ENCODE peak calls at places on chromosomes 16 and 17, in four cellular contexts. One of them, this sample, is unnamed.
A peak's percentile ranks its signal among the peaks of the same experiment; 100 is the strongest.

GRCh38 chr17:28746611-28747045 is 2.8 kb downstream of the TRAF4 start:
- DNase-seq in K562: peak; percentile 33
- DNase-seq in HepG2: no peak
- DNase-seq in A549: peak; percentile 76
- DNase-seq in this sample: no peak

GRCh38 chr17:46818319-46818928 is at the start of gene WNT3:
- DNase-seq in HepG2: no peak
- DNase-seq in K562: peak; percentile 86
- DNase-seq in A549: no peak
- DNase-seq in this sample: no peak

GRCh38 chr16:89122322-89122831 is 28.7 kb downstream of the ACSF3 start:
- DNase-seq in K562: no peak
- DNase-seq in A549: no peak
- DNase-seq in HepG2: no peak
- DNase-seq in this sample: no peak

GRCh38 chr16:57510016-57510871 is 24.0 kb upstream of the DOK4 start:
- DNase-seq in A549: no peak
- DNase-seq in K562: no peak
- DNase-seq in HepG2: no peak
- DNase-seq in this sample: no peak

GRCh38 chr17:59848778-59849177 is 44.0 kb downstream of the TUBD1 start:
- DNase-seq in HepG2: peak; percentile 75
- DNase-seq in K562: no peak
- DNase-seq in A549: no peak
- DNase-seq in this sample: no peak

GRCh38 chr16:19810817-19811731 is 73.6 kb downstream of the GPRC5B start:
- DNase-seq in A549: peak; percentile 88
- DNase-seq in K562: no peak
- DNase-seq in HepG2: peak; percentile 68
- DNase-seq in this sample: no peak

GRCh38 chr17:859461-860195 is 77.5 kb downstream of the MRM3 start:
- DNase-seq in K562: no peak
- DNase-seq in A549: no peak
- DNase-seq in HepG2: no peak
- DNase-seq in this sample: no peak

GRCh38 chr16:49085689-49086088 is 195.9 kb downstream of the CBLN1 start:
- DNase-seq in HepG2: no peak
- DNase-seq in K562: no peak
- DNase-seq in A549: no peak
- DNase-seq in this sample: no peak

GRCh38 chr17:64455993-64456885 is 7.3 kb downstream of the MILR1 start:
- DNase-seq in K562: no peak
- DNase-seq in A549: no peak
- DNase-seq in HepG2: no peak
- DNase-seq in this sample: no peak

GRCh38 chr16:25264599-25264998 is 7.0 kb upstream of the ZKSCAN2 start:
- DNase-seq in K562: peak; percentile 37
- DNase-seq in HepG2: no peak
- DNase-seq in A549: no peak
- DNase-seq in this sample: no peak

GRCh38 chr16:4115209-4115940 is 867 bp downstream of the ADCY9 start:
- DNase-seq in K562: peak; percentile 51
- DNase-seq in HepG2: no peak
- DNase-seq in A549: peak; percentile 60
- DNase-seq in this sample: no peak

GRCh38 chr16:583815-584591 is 5.9 kb upstream of the RAB40C start:
- DNase-seq in A549: peak; percentile 47
- DNase-seq in K562: no peak
- DNase-seq in HepG2: no peak
- DNase-seq in this sample: no peak

GRCh38 chr17:38405654-38406053 is 22.6 kb upstream of the ARHGAP23 start:
- DNase-seq in HepG2: no peak
- DNase-seq in A549: no peak
- DNase-seq in K562: no peak
- DNase-seq in this sample: no peak

GRCh38 chr17:39156491-39156890 is 5.1 kb upstream of the PLXDC1 start:
- DNase-seq in K562: no peak
- DNase-seq in HepG2: no peak
- DNase-seq in A549: no peak
- DNase-seq in this sample: no peak

GRCh38 chr17:41223821-41224220 is 2.6 kb upstream of the KRTAP9-2 start:
- DNase-seq in HepG2: no peak
- DNase-seq in K562: no peak
- DNase-seq in A549: no peak
- DNase-seq in this sample: no peak

GRCh38 chr17:32488177-32488542 is 1.4 kb downstream of the CDK5R1 start:
- DNase-seq in A549: no peak
- DNase-seq in K562: no peak
- DNase-seq in HepG2: no peak
- DNase-seq in this sample: no peak
- TF ChIP-seq CHD4 in A549: no peak
- TF ChIP-seq CHD4 in K562: no peak
- TF ChIP-seq CHD4 in HepG2: no peak
- TF ChIP-seq CHD4 in this sample: no peak

GRCh38 chr17:7490144-7490543 is 6.0 kb downstream of the POLR2A start:
- DNase-seq in K562: no peak
- DNase-seq in HepG2: no peak
- DNase-seq in A549: no peak
- DNase-seq in this sample: no peak
- TF ChIP-seq CHD4 in K562: no peak
- TF ChIP-seq CHD4 in HepG2: no peak
- TF ChIP-seq CHD4 in A549: no peak
- TF ChIP-seq CHD4 in this sample: no peak

DNA sequence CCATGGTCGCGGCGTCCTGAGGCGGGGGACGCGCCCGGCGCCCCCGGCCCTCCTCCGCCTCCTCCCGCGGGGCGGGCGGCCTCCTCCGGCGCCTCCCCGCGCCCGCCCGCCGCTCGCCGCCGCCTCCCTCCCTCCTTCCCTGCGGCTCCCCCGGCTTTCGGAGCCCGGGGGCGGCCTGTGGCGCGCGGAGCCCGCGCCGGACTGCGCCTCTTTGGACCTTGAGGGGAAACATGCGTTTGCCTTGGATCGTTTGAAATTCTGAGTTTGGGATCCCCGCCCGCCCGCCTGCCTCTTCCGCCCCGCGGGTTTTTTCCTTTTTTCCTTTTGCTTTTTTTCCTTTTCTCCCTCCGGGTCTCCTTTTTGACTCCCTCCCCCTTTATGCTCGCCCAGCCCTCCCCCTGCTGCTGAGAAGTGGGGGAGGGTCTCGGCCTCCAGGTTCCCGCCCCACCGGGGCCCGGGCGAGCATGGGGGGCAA is 421 bp downstream of the ZNRF1 start:
- DNase-seq in HepG2: no peak
- DNase-seq in A549: no peak
- DNase-seq in K562: peak; percentile 86
- DNase-seq in this sample: no peak
- TF ChIP-seq CHD4 in HepG2: no peak
- TF ChIP-seq CHD4 in A549: no peak
- TF ChIP-seq CHD4 in K562: no peak
- TF ChIP-seq CHD4 in this sample: no peak

GRCh38 chr17:48997827-48998556 is 807 bp downstream of the IGF2BP1 start:
- DNase-seq in K562: peak; percentile 74
- DNase-seq in A549: no peak
- DNase-seq in HepG2: no peak
- DNase-seq in this sample: no peak

GRCh38 chr17:48998557-48999440 is 1.6 kb downstream of the IGF2BP1 start:
- DNase-seq in A549: peak; percentile 51
- DNase-seq in HepG2: peak; percentile 63
- DNase-seq in K562: peak; percentile 55
- DNase-seq in this sample: no peak

GRCh38 chr17:48996696-48997102 is 486 bp upstream of the IGF2BP1 start:
- DNase-seq in K562: peak; percentile 34
- DNase-seq in A549: no peak
- DNase-seq in HepG2: no peak
- DNase-seq in this sample: no peak

GRCh38 chr17:48995871-48996695 is 1.1 kb upstream of the IGF2BP1 start:
- DNase-seq in HepG2: peak; percentile 93
- DNase-seq in K562: peak; percentile 88
- DNase-seq in A549: peak; percentile 98
- DNase-seq in this sample: no peak

DNA sequence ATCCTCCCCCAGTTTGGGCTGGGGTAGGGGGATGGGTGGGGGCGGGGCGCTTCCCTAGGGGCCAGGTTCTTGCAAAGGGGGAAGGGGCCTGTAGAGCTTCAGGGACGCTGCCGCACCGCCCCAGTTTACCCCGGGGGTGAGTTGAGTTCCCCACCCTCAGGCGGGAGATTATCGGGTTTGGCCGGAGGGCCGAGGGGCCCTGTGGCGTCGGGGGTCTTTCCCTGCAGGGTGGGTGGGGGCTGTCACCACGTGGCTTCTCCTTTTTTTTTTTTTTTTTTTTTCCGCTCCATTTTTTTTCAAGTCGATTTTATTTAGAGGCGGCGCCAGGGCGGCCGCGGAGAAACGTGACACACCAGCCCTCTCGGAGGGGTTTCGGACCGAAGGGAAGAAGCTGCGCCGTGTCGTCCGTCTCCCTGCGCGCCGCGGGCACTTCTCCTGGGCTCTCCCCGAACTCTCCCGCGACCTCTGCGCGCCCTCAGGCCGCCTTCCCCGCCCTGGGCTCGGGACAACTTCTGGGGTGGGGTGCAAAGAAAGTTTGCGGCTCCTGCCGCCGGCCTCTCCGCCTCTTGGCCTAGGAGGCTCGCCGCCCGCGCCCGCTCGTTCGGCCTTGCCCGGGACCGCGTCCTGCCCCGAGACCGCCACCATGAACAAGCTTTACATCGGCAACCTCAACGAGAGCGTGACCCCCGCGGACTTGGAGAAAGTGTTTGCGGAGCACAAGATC is at the start of gene IGF2BP1:
- DNase-seq in HepG2: peak; percentile 81
- DNase-seq in K562: peak; percentile 79
- DNase-seq in A549: peak; percentile 95
- DNase-seq in this sample: no peak
- TF ChIP-seq CHD4 in HepG2: no peak
- TF ChIP-seq CHD4 in K562: no peak
- TF ChIP-seq CHD4 in A549: no peak
- TF ChIP-seq CHD4 in this sample: no peak

GRCh38 chr16:65202461-65202860 is 80.6 kb upstream of the CDH11 start:
- DNase-seq in K562: no peak
- DNase-seq in A549: no peak
- DNase-seq in HepG2: no peak
- DNase-seq in this sample: no peak
- TF ChIP-seq CHD4 in K562: no peak
- TF ChIP-seq CHD4 in A549: no peak
- TF ChIP-seq CHD4 in HepG2: no peak
- TF ChIP-seq CHD4 in this sample: no peak

GRCh38 chr17:36461330-36462110 is 25.0 kb upstream of the ZNHIT3 start:
- DNase-seq in A549: no peak
- DNase-seq in K562: no peak
- DNase-seq in HepG2: no peak
- DNase-seq in this sample: no peak

GRCh38 chr17:36464765-36465088 is 21.8 kb upstream of the ZNHIT3 start:
- DNase-seq in HepG2: no peak
- DNase-seq in K562: no peak
- DNase-seq in A549: no peak
- DNase-seq in this sample: no peak

GRCh38 chr17:36460265-36460937 is 26.1 kb upstream of the ZNHIT3 start:
- DNase-seq in K562: no peak
- DNase-seq in HepG2: no peak
- DNase-seq in A549: no peak
- DNase-seq in this sample: no peak

GRCh38 chr17:36459601-36460000 is 26.9 kb upstream of the ZNHIT3 start:
- DNase-seq in A549: no peak
- DNase-seq in HepG2: no peak
- DNase-seq in K562: no peak
- DNase-seq in this sample: no peak

GRCh38 chr17:36463916-36464764 is 22.3 kb upstream of the ZNHIT3 start:
- DNase-seq in A549: peak; percentile 76
- DNase-seq in K562: peak; percentile 95
- DNase-seq in HepG2: peak; percentile 45
- DNase-seq in this sample: no peak
- TF ChIP-seq CHD4 in A549: no peak
- TF ChIP-seq CHD4 in K562: no peak
- TF ChIP-seq CHD4 in HepG2: no peak
- TF ChIP-seq CHD4 in this sample: no peak

GRCh38 chr17:32445075-32445427 is 741 bp downstream of the PSMD11 start:
- DNase-seq in A549: peak; percentile 61
- DNase-seq in HepG2: peak; percentile 37
- DNase-seq in K562: peak; percentile 24
- DNase-seq in this sample: no peak
- TF ChIP-seq CHD4 in A549: no peak
- TF ChIP-seq CHD4 in HepG2: no peak
- TF ChIP-seq CHD4 in K562: no peak
- TF ChIP-seq CHD4 in this sample: no peak

GRCh38 chr17:80243526-80244433 is 16.9 kb upstream of the RNF213 start:
- DNase-seq in A549: no peak
- DNase-seq in K562: no peak
- DNase-seq in HepG2: no peak
- DNase-seq in this sample: no peak
- TF ChIP-seq CHD4 in A549: no peak
- TF ChIP-seq CHD4 in K562: no peak
- TF ChIP-seq CHD4 in HepG2: no peak
- TF ChIP-seq CHD4 in this sample: no peak

DNA sequence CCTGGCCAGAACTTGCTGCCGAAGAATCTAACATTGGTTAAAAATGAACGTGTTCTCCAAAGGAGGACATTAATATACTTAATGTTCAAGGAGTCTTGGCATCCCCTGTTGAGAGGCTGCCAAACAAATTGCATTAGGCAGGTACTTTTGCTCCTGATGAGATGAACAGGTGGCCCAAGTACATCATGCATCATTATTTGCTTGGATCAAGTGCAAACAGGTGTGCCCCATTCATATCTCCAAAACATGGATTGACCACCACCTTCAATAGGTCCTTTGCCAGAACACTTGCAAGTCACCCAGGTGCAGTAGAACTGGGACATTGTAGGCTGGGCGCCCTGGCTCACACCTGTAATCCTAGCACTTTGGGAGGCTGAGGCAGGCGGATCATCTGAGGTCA is 437.2 kb downstream of the HAPSTR1 start:
- DNase-seq in A549: no peak
- DNase-seq in K562: no peak
- DNase-seq in HepG2: no peak
- DNase-seq in this sample: no peak
- TF ChIP-seq CHD4 in A549: no peak
- TF ChIP-seq CHD4 in K562: no peak
- TF ChIP-seq CHD4 in HepG2: no peak
- TF ChIP-seq CHD4 in this sample: no peak